ENCODE peak calls at places on chromosomes 5 and 9, in five cellular contexts. One of them, this sample, is unnamed. For H3K4me1 and H3K27me3, the result is how much of the 10 kb centered on the place peaks cover.

GRCh38 chr5:132012385-132013005 is 1.0 kb upstream of the ACSL6 start:
- DNase-seq in heart left ventricle: peak
- DNase-seq in astrocyte: peak
- DNase-seq in ovary: no peak
- DNase-seq in left ventricle myocardium inferior: peak
- DNase-seq in this sample: peak

GRCh38 chr5:139481580-139482049 is 943 bp downstream of the STING1 start:
- DNase-seq in left ventricle myocardium inferior: peak
- DNase-seq in astrocyte: no peak
- DNase-seq in heart left ventricle: no peak
- DNase-seq in ovary: peak
- DNase-seq in this sample: peak

GRCh38 chr5:84430079-84430478 is 45.4 kb upstream of the EDIL3 start:
- DNase-seq in astrocyte: no peak
- DNase-seq in ovary: no peak
- DNase-seq in heart left ventricle: no peak
- DNase-seq in left ventricle myocardium inferior: no peak
- DNase-seq in this sample: peak

GRCh38 chr5:37810311-37810710 is 29.5 kb downstream of the GDNF start:
- DNase-seq in astrocyte: no peak
- DNase-seq in heart left ventricle: no peak
- DNase-seq in ovary: no peak
- DNase-seq in left ventricle myocardium inferior: no peak
- DNase-seq in this sample: no peak

GRCh38 chr9:133516256-133516960 is 8.4 kb downstream of the MYMK start:
- DNase-seq in astrocyte: no peak
- DNase-seq in left ventricle myocardium inferior: no peak
- DNase-seq in ovary: no peak
- DNase-seq in heart left ventricle: peak
- DNase-seq in this sample: no peak

GRCh38 chr5:50727149-50727496 is 60.7 kb downstream of the PARP8 start:
- DNase-seq in astrocyte: no peak
- DNase-seq in heart left ventricle: no peak
- DNase-seq in ovary: no peak
- DNase-seq in left ventricle myocardium inferior: no peak
- DNase-seq in this sample: peak

GRCh38 chr5:97094579-97095317 is 47.7 kb downstream of the LIX1 start:
- DNase-seq in ovary: no peak
- DNase-seq in left ventricle myocardium inferior: no peak
- DNase-seq in heart left ventricle: no peak
- DNase-seq in astrocyte: no peak
- DNase-seq in this sample: no peak

GRCh38 chr5:106680330-106680729 is 990.4 kb downstream of the EFNA5 start:
- DNase-seq in ovary: no peak
- DNase-seq in astrocyte: no peak
- DNase-seq in heart left ventricle: no peak
- DNase-seq in left ventricle myocardium inferior: no peak
- DNase-seq in this sample: no peak

GRCh38 chr9:116476935-116477381 is 210.1 kb upstream of the TRIM32 start:
- DNase-seq in heart left ventricle: no peak
- DNase-seq in ovary: peak
- DNase-seq in astrocyte: no peak
- DNase-seq in left ventricle myocardium inferior: peak
- DNase-seq in this sample: no peak

GRCh38 chr5:63170496-63170895 is 591.9 kb downstream of the LRRC70 start:
- DNase-seq in left ventricle myocardium inferior: no peak
- DNase-seq in ovary: no peak
- DNase-seq in astrocyte: no peak
- DNase-seq in heart left ventricle: no peak
- DNase-seq in this sample: no peak

GRCh38 chr9:3758816-3759576 is 233.2 kb upstream of the RFX3 start:
- DNase-seq in astrocyte: no peak
- DNase-seq in heart left ventricle: no peak
- DNase-seq in ovary: no peak
- DNase-seq in left ventricle myocardium inferior: no peak
- DNase-seq in this sample: no peak

GRCh38 chr9:92276223-92277007 is 17.1 kb downstream of the IARS1 start:
- DNase-seq in heart left ventricle: no peak
- DNase-seq in ovary: no peak
- DNase-seq in left ventricle myocardium inferior: no peak
- DNase-seq in astrocyte: no peak
- DNase-seq in this sample: no peak

GRCh38 chr5:133440467-133441115 is 171.8 kb downstream of the FSTL4 start:
- DNase-seq in ovary: no peak
- DNase-seq in astrocyte: no peak
- DNase-seq in left ventricle myocardium inferior: no peak
- DNase-seq in heart left ventricle: no peak
- DNase-seq in this sample: no peak

GRCh38 chr9:128470560-128470959 is 14.8 kb downstream of the ODF2 start:
- DNase-seq in heart left ventricle: no peak
- DNase-seq in left ventricle myocardium inferior: no peak
- DNase-seq in ovary: no peak
- DNase-seq in astrocyte: peak
- DNase-seq in this sample: no peak

GRCh38 chr5:35816881-35817521 is 39.7 kb upstream of the IL7R start:
- DNase-seq in left ventricle myocardium inferior: no peak
- DNase-seq in astrocyte: no peak
- DNase-seq in heart left ventricle: no peak
- DNase-seq in ovary: no peak
- DNase-seq in this sample: no peak

GRCh38 chr5:55989860-55990259 is 4.9 kb downstream of the IL6ST start:
- DNase-seq in heart left ventricle: no peak
- DNase-seq in astrocyte: no peak
- DNase-seq in left ventricle myocardium inferior: no peak
- DNase-seq in ovary: no peak
- DNase-seq in this sample: no peak

GRCh38 chr9:129128689-129129088 is 17.5 kb downstream of the PTPA start:
- DNase-seq in heart left ventricle: no peak
- DNase-seq in left ventricle myocardium inferior: no peak
- DNase-seq in ovary: no peak
- DNase-seq in astrocyte: no peak
- DNase-seq in this sample: no peak

GRCh38 chr9:116806075-116806474 is 119.0 kb downstream of the TRIM32 start:
- DNase-seq in left ventricle myocardium inferior: no peak
- DNase-seq in ovary: no peak
- DNase-seq in astrocyte: no peak
- DNase-seq in heart left ventricle: no peak
- DNase-seq in this sample: no peak

GRCh38 chr9:129166962-129167557 is 11.0 kb downstream of the IER5L start:
- DNase-seq in left ventricle myocardium inferior: peak
- DNase-seq in ovary: peak
- DNase-seq in heart left ventricle: peak
- DNase-seq in astrocyte: peak
- DNase-seq in this sample: peak

GRCh38 chr9:98807811-98808195 is 333 bp downstream of the GALNT12 start:
- DNase-seq in heart left ventricle: no peak
- DNase-seq in ovary: no peak
- DNase-seq in left ventricle myocardium inferior: no peak
- DNase-seq in astrocyte: no peak
- DNase-seq in this sample: no peak

GRCh38 chr9:98807070-98807810 is at the start of gene GALNT12:
- DNase-seq in heart left ventricle: no peak
- DNase-seq in ovary: no peak
- DNase-seq in left ventricle myocardium inferior: no peak
- DNase-seq in astrocyte: no peak
- DNase-seq in this sample: no peak

GRCh38 chr9:98805506-98806272 is 1.8 kb upstream of the GALNT12 start:
- DNase-seq in astrocyte: peak
- DNase-seq in heart left ventricle: no peak
- DNase-seq in left ventricle myocardium inferior: no peak
- DNase-seq in ovary: no peak
- DNase-seq in this sample: peak

GRCh38 chr9:98808411-98808815 is 943 bp downstream of the GALNT12 start:
- DNase-seq in left ventricle myocardium inferior: no peak
- DNase-seq in heart left ventricle: no peak
- DNase-seq in astrocyte: no peak
- DNase-seq in ovary: no peak
- DNase-seq in this sample: no peak

DNA sequence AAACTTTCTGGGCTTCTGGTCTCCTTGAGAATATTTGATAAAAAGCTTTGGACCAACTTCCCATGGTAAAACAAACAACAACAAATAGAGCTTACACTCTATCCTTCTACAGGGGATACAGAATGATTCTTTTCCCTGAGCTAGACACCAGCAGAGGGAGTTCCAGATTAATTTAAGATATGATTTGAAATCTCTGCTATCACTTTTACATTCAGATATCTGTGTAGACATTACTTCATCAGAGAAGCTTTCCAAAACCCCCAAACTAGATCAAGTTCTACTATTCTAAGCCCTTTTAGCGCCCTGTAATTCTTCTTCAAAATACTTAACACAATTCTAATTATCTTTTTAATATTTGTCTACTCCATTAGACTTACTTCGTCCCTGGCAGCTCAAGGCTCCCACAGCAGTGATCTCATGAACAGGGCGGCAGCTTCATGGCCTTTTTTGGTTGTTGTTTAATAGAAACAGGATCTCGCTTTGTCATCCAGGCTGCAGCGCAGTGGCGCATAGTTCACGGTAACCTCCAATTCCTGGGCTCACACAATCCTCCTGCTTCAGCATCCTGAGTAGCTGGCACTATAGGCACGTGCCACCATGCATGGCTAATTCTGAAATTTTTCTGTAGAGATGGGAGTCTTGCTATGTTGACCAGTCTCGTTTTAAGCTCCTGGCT is 938 bp upstream of the GALNT12 start:
- DNase-seq in ovary: no peak
- DNase-seq in astrocyte: no peak
- DNase-seq in heart left ventricle: no peak
- DNase-seq in left ventricle myocardium inferior: no peak
- DNase-seq in this sample: no peak
- TF ChIP-seq CTCF in ovary: no peak
- TF ChIP-seq CTCF in astrocyte: peak
- TF ChIP-seq CTCF in heart left ventricle: no peak
- TF ChIP-seq CTCF in left ventricle myocardium inferior: no peak
- TF ChIP-seq CTCF in this sample: peak

GRCh38 chr9:123239726-123240125 is 28.7 kb downstream of the STRBP start:
- DNase-seq in ovary: no peak
- DNase-seq in astrocyte: no peak
- DNase-seq in left ventricle myocardium inferior: no peak
- DNase-seq in heart left ventricle: no peak
- DNase-seq in this sample: no peak
- H3K4me1 ChIP-seq in ovary: under half
- H3K4me1 ChIP-seq in astrocyte: under half
- H3K4me1 ChIP-seq in left ventricle myocardium inferior: under half
- H3K4me1 ChIP-seq in heart left ventricle: under half
- H3K4me1 ChIP-seq in this sample: under half

DNA sequence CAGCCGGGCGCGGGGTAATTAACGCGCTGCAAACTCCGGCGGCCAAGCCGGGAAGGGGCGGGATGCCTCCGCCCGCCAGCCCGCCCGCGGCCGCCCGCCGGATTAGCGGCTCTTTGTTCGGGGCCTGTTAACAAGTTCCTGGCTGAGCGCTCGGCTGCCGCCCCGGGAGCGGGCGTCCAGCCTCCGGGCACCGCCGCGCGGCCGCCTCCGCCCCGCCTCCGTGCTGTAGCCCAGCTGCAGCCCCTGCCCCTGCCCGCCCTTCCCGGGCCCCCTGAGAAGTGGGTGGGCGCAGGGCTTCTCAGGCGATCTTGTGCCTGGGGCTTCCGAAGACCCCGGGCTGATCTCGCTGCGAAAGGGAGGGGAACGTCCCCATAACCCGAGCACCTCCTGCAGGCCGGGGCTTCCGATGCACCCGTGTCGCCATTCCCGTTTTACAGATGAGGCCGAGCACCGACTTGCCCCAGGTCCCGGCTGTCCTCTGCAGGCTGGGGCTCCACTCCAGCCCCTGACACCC is 7.6 kb downstream of the UNC5A start:
- DNase-seq in astrocyte: no peak
- DNase-seq in left ventricle myocardium inferior: no peak
- DNase-seq in ovary: no peak
- DNase-seq in heart left ventricle: no peak
- DNase-seq in this sample: no peak
- H3K27me3 ChIP-seq in astrocyte: under half
- H3K27me3 ChIP-seq in left ventricle myocardium inferior: half or more
- H3K27me3 ChIP-seq in ovary: under half
- H3K27me3 ChIP-seq in heart left ventricle: under half
- H3K27me3 ChIP-seq in this sample: half or more

DNA sequence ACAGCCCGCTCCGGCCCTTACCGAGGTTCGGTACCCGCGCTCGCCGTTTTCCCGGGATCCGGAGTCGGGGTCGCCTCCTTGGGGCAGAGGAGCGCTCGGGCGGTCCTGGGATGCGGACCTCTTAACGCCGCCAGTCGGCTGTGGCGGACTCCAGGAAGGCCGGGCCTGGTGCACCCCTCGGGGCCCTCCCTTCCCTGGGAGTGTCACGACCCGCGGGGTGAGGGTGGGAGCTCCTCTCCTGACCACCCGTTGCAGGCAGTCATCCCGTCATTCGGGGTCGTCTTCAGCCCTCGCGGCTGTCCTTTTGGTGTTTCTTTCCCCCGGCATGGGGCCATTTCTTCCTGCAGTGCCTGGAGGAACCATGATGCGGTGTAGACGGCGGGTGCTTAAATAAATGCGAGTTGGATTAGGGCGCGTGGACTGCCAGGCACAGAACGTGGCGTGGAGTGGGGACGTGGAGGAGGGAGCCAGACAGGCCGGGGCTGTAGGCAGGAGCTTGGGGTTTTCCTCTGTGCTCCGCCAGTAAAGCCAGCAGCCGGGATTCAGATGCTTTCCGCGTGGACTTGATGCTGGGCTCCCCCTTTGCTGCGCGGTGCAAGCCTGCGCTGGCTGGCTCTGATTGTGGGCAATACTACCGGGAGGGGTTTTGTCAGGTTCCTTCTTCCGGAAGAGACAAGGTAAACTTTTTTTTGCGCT is 793 bp downstream of the KDM4C start:
- DNase-seq in heart left ventricle: peak
- DNase-seq in left ventricle myocardium inferior: peak
- DNase-seq in ovary: peak
- DNase-seq in astrocyte: no peak
- DNase-seq in this sample: peak
- TF ChIP-seq CTCF in heart left ventricle: no peak
- TF ChIP-seq CTCF in left ventricle myocardium inferior: no peak
- TF ChIP-seq CTCF in ovary: no peak
- TF ChIP-seq CTCF in astrocyte: no peak
- TF ChIP-seq CTCF in this sample: no peak

GRCh38 chr5:150135557-150135956 is 20.1 kb downstream of the PDGFRB start:
- DNase-seq in heart left ventricle: no peak
- DNase-seq in astrocyte: no peak
- DNase-seq in left ventricle myocardium inferior: no peak
- DNase-seq in ovary: no peak
- DNase-seq in this sample: no peak
- H3K4me1 ChIP-seq in heart left ventricle: half or more
- H3K4me1 ChIP-seq in astrocyte: half or more
- H3K4me1 ChIP-seq in left ventricle myocardium inferior: half or more
- H3K4me1 ChIP-seq in ovary: under half
- H3K4me1 ChIP-seq in this sample: under half